ENCODE peak calls at places on chromosomes 11 and 22, in nine cellular contexts. S is HCT116, X is H1, B is right lobe of liver, Z is sigmoid colon, G is IMR-90, E is stomach, U is ovary, J is esophagus squamous epithelium. C is an unnamed sample. For H3K27me3, the result is how much of the 10 kb centered on the place peaks cover.

GRCh38 chr11:72243567-72244316 is at the start of gene PHOX2A:
- DNase-seq in S (no peak), X (no peak), B (no peak), Z (no peak), G (no peak), E (no peak), U (no peak), J (no peak), C (no peak)

GRCh38 chr22:19783531-19784395 is 23.2 kb downstream of the TBX1 start:
- DNase-seq in S (no peak), X (no peak), B (no peak), Z (no peak), G (no peak), E (no peak), U (peak), J (no peak), C (no peak)

GRCh38 chr22:49565516-49565855 is 262.2 kb downstream of the BRD1 start:
- DNase-seq in S (no peak), X (no peak), B (peak), Z (peak), G (no peak), E (no peak), U (no peak), J (no peak), C (no peak)

GRCh38 chr11:79663012-79663411 is 222.2 kb upstream of the TENM4 start:
- DNase-seq in S (no peak), X (no peak), B (no peak), Z (no peak), G (no peak), E (no peak), U (no peak), J (no peak), C (no peak)

GRCh38 chr11:62558669-62559068 is 12.1 kb upstream of the AHNAK start:
- DNase-seq in S (no peak), X (no peak), B (no peak), Z (no peak), G (no peak), E (no peak), U (peak), J (no peak), C (no peak)

GRCh38 chr11:130024356-130024755 is 21.7 kb upstream of the PRDM10 start:
- DNase-seq in S (no peak), X (no peak), B (no peak), Z (no peak), G (no peak), E (no peak), U (no peak), J (no peak), C (no peak)

GRCh38 chr22:42682113-42682851 is 33.1 kb upstream of the CYB5R3 start:
- DNase-seq in S (no peak), X (no peak), B (no peak), Z (no peak), G (no peak), E (no peak), U (no peak), J (no peak), C (no peak)

GRCh38 chr11:20592741-20593140 is 6.7 kb upstream of the SLC6A5 start:
- DNase-seq in S (no peak), X (no peak), B (no peak), Z (no peak), G (no peak), E (no peak), U (no peak), J (no peak), C (no peak)

GRCh38 chr22:37328017-37328416 is 45.7 kb downstream of the CYTH4 start:
- DNase-seq in S (peak), X (no peak), B (no peak), Z (no peak), G (peak), E (no peak), U (no peak), J (no peak), C (no peak)

GRCh38 chr11:48001438-48002021 is 21.2 kb downstream of the PTPRJ start:
- DNase-seq in S (no peak), X (no peak), B (peak), Z (no peak), G (peak), E (peak), U (no peak), J (no peak), C (no peak)

GRCh38 chr11:79331251-79331901 is 109.5 kb downstream of the TENM4 start:
- DNase-seq in S (no peak), X (no peak), B (no peak), Z (no peak), G (no peak), E (no peak), U (no peak), J (no peak), C (no peak)

GRCh38 chr11:28003615-28004014 is 104.3 kb downstream of the KIF18A start:
- DNase-seq in S (no peak), X (no peak), B (no peak), Z (no peak), G (no peak), E (no peak), U (no peak), J (no peak), C (no peak)

GRCh38 chr11:130314184-130314748 is 451 bp downstream of the ZBTB44 start:
- DNase-seq in S (peak), X (peak), B (peak), Z (peak), G (peak), E (peak), U (peak), J (peak), C (peak)

GRCh38 chr11:79950172-79950571 is 509.3 kb upstream of the TENM4 start:
- DNase-seq in S (no peak), X (no peak), B (no peak), Z (no peak), G (no peak), E (no peak), U (no peak), J (no peak), C (no peak)

GRCh38 chr11:119975561-119976152 is 162.3 kb downstream of the TRIM29 start:
- DNase-seq in S (no peak), X (peak), B (peak), Z (no peak), G (no peak), E (no peak), U (no peak), J (no peak), C (no peak)

GRCh38 chr11:92130432-92130831 is 94.2 kb upstream of the FAT3 start:
- DNase-seq in S (no peak), X (no peak), B (no peak), Z (no peak), G (peak), E (no peak), U (no peak), J (no peak), C (no peak)

GRCh38 chr22:37999640-38000272 is 15.4 kb upstream of the SOX10 start:
- DNase-seq in S (peak), X (no peak), B (no peak), Z (no peak), G (peak), E (no peak), U (no peak), J (no peak), C (no peak)

GRCh38 chr11:114275295-114275694 is 20.9 kb upstream of the NNMT start:
- DNase-seq in S (no peak), X (peak), B (no peak), Z (no peak), G (no peak), E (no peak), U (no peak), J (no peak), C (no peak)
- H3K27me3 ChIP-seq in S (under half), X (under half), B (under half), Z (under half), G (under half), E (under half), U (under half), J (half or more), C (under half)

DNA sequence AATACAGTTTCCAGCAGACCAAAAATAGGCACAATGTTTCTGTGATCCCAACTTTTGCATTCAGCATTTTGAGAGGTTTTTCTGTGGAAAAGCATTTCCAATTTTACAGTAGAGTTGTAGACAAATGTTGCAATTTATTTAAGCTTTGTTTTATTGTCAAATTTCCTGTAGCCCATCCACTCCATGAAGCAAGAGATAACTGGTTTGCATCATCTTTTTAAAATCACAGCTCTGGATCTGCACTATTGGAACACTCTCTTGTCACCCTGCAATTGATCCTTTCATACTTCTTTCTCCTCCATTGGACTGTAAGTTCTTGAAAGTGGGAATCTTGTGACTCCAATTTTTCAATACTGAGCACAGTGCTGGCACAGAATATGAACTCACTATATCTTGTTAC is 86.0 kb downstream of the MAML2 start:
- DNase-seq in S (no peak), X (no peak), B (no peak), Z (no peak), G (no peak), E (no peak), U (no peak), J (no peak), C (no peak)
- H3K4me3 ChIP-seq in S (no peak), X (no peak), B (no peak), Z (no peak), G (no peak), E (no peak), U (no peak), J (no peak), C (no peak)

GRCh38 chr11:1748467-1749019 is 1.9 kb downstream of the IFITM10 start:
- DNase-seq in S (no peak), X (no peak), B (no peak), Z (no peak), G (no peak), E (no peak), U (no peak), J (no peak), C (no peak)

GRCh38 chr11:1750481-1750839 is at the start of gene IFITM10:
- DNase-seq in S (no peak), X (peak), B (peak), Z (no peak), G (no peak), E (peak), U (no peak), J (no peak), C (no peak)

GRCh38 chr11:1749787-1750351 is 526 bp downstream of the IFITM10 start:
- DNase-seq in S (no peak), X (no peak), B (no peak), Z (no peak), G (peak), E (no peak), U (no peak), J (no peak), C (no peak)

GRCh38 chr11:1747753-1748466 is 2.5 kb downstream of the IFITM10 start:
- DNase-seq in S (no peak), X (no peak), B (peak), Z (peak), G (no peak), E (no peak), U (no peak), J (no peak), C (no peak)

GRCh38 chr11:1749020-1749758 is 1.2 kb downstream of the IFITM10 start:
- DNase-seq in S (no peak), X (no peak), B (no peak), Z (no peak), G (no peak), E (no peak), U (no peak), J (no peak), C (no peak)
- TF ChIP-seq POLR2A in S (no peak), X (no peak), B (peak), Z (no peak), G (no peak), E (no peak), U (no peak), J (no peak), C (no peak)

GRCh38 chr11:11611381-11611780 is 10.4 kb downstream of the GALNT18 start:
- DNase-seq in S (no peak), X (no peak), B (no peak), Z (no peak), G (no peak), E (no peak), U (no peak), J (no peak), C (no peak)
- H3K27me3 ChIP-seq in S (under half), X (under half), B (under half), Z (under half), G (under half), E (under half), U (under half), J (under half), C (under half)